ENCODE peak calls at places on chromosome 4, in six cellular contexts. R is GM23248, U is HCT116, F is PC-3, L is neural progenitor cell, S is SK-N-SH. H is an unnamed sample.
A peak's percentile ranks its signal among the peaks of the same experiment; 100 is the strongest.

GRCh38 chr4:10096201-10096975 is 20.2 kb downstream of the WDR1 start:
- DNase-seq in R (peak; percentile 96), U (peak; percentile 76), F (peak; percentile 89), L (no peak), S (no peak), H (peak; percentile 98)

GRCh38 chr4:48910511-48910910 is 3.9 kb upstream of the OCIAD2 start:
- DNase-seq in R (no peak), U (no peak), F (no peak), L (no peak), S (no peak), H (no peak)

GRCh38 chr4:88244056-88244455 is 40.3 kb downstream of the PPM1K start:
- DNase-seq in R (no peak), U (no peak), F (no peak), L (no peak), S (no peak), H (no peak)

GRCh38 chr4:39621582-39621981 is 17.1 kb downstream of the SMIM14 start:
- DNase-seq in R (peak; percentile 90), U (peak; percentile 51), F (peak; percentile 75), L (no peak), S (no peak), H (no peak)

GRCh38 chr4:173211838-173212237 is 43.2 kb downstream of the GALNT7 start:
- DNase-seq in R (peak; percentile 75), U (peak; percentile 73), F (peak; percentile 80), L (no peak), S (no peak), H (peak; percentile 61)

GRCh38 chr4:52837716-52838558 is 24.2 kb upstream of the RASL11B start:
- DNase-seq in R (peak; percentile 83), U (no peak), F (peak; percentile 87), L (no peak), S (no peak), H (no peak)

GRCh38 chr4:58261526-58261925 is 1151.3 kb upstream of the IGFBP7 start:
- DNase-seq in R (no peak), U (no peak), F (no peak), L (no peak), S (no peak), H (no peak)

GRCh38 chr4:10715135-10715534 is 30.6 kb upstream of the CLNK start:
- DNase-seq in R (no peak), U (no peak), F (no peak), L (no peak), S (no peak), H (no peak)

GRCh38 chr4:142222127-142222526 is 585.7 kb downstream of the IL15 start:
- DNase-seq in R (peak; percentile 10), U (no peak), F (peak; percentile 65), L (no peak), S (no peak), H (no peak)

GRCh38 chr4:56469489-56470210 is 2.2 kb downstream of the SRP72 start:
- DNase-seq in R (peak; percentile 24), U (no peak), F (no peak), L (no peak), S (no peak), H (no peak)

GRCh38 chr4:6446538-6447451 is 25.6 kb downstream of the PPP2R2C start:
- DNase-seq in R (no peak), U (no peak), F (no peak), L (peak; percentile 51), S (no peak), H (no peak)

GRCh38 chr4:163701915-163702314 is 207.4 kb downstream of the TMA16 start:
- DNase-seq in R (peak; percentile 5), U (no peak), F (no peak), L (no peak), S (no peak), H (no peak)

GRCh38 chr4:125313497-125313896 is 1.3 kb upstream of the FAT4 start:
- DNase-seq in R (peak; percentile 91), U (peak; percentile 85), F (peak; percentile 88), L (peak; percentile 92), S (peak; percentile 59), H (peak; percentile 80)

GRCh38 chr4:169604131-169604900 is 8.1 kb downstream of the NEK1 start:
- DNase-seq in R (peak; percentile 88), U (no peak), F (peak; percentile 67), L (no peak), S (peak; percentile 65), H (no peak)

GRCh38 chr4:137543650-137544049 is 11.4 kb upstream of the PCDH18 start:
- DNase-seq in R (no peak), U (no peak), F (no peak), L (no peak), S (no peak), H (no peak)

GRCh38 chr4:6984611-6985115 is 58.5 kb upstream of the TADA2B start:
- DNase-seq in R (no peak), U (no peak), F (no peak), L (no peak), S (no peak), H (no peak)

GRCh38 chr4:175470141-175470540 is 341.9 kb downstream of the GPM6A start:
- DNase-seq in R (peak; percentile 36), U (no peak), F (peak; percentile 64), L (no peak), S (no peak), H (no peak)

GRCh38 chr4:74109116-74109791 is 10.3 kb upstream of the CXCL2 start:
- DNase-seq in R (peak; percentile 97), U (peak; percentile 81), F (peak; percentile 99), L (peak; percentile 28), S (no peak), H (no peak)

GRCh38 chr4:72302981-72303704 is 265.9 kb downstream of the ADAMTS3 start:
- DNase-seq in R (peak; percentile 55), U (peak; percentile 6), F (peak; percentile 80), L (peak; percentile 73), S (peak; percentile 16), H (peak; percentile 43)

GRCh38 chr4:62324215-62324614 is 1124.1 kb downstream of the ADGRL3 start:
- DNase-seq in R (no peak), U (no peak), F (peak; percentile 29), L (no peak), S (no peak), H (no peak)

GRCh38 chr4:56910172-56910967 is 2.7 kb downstream of the REST start:
- DNase-seq in R (peak; percentile 7), U (no peak), F (peak; percentile 37), L (peak; percentile 13), S (no peak), H (no peak)

GRCh38 chr4:166277851-166278250 is 404.8 kb downstream of the TLL1 start:
- DNase-seq in R (no peak), U (no peak), F (peak; percentile 28), L (no peak), S (no peak), H (no peak)

GRCh38 chr4:29722253-29722652 is 997.9 kb upstream of the PCDH7 start:
- DNase-seq in R (no peak), U (no peak), F (no peak), L (no peak), S (no peak), H (no peak)

GRCh38 chr4:29717658-29718057 is 1002.5 kb upstream of the PCDH7 start:
- DNase-seq in R (no peak), U (no peak), F (peak; percentile 48), L (no peak), S (no peak), H (no peak)
- TF ChIP-seq EZH2phosphoT487 in R (no peak), U (no peak), F (no peak), L (no peak), S (no peak), H (no peak)

GRCh38 chr4:104494161-104494560 is 533 bp downstream of the CXXC4 start:
- DNase-seq in R (peak; percentile 5), U (no peak), F (no peak), L (peak; percentile 33), S (no peak), H (no peak)

GRCh38 chr4:104491396-104491821 is 3.3 kb downstream of the CXXC4 start:
- DNase-seq in R (peak; percentile 28), U (no peak), F (no peak), L (peak; percentile 85), S (peak; percentile 75), H (no peak)

GRCh38 chr4:104493071-104493831 is 1.4 kb downstream of the CXXC4 start:
- DNase-seq in R (no peak), U (no peak), F (no peak), L (peak; percentile 55), S (peak; percentile 4), H (peak; percentile 34)

GRCh38 chr4:104491826-104492771 is 2.6 kb downstream of the CXXC4 start:
- DNase-seq in R (peak; percentile 3), U (no peak), F (no peak), L (peak; percentile 82), S (peak; percentile 43), H (peak; percentile 82)

GRCh38 chr4:104494822-104495559 is at the start of gene CXXC4:
- DNase-seq in R (peak; percentile 52), U (peak; percentile 23), F (no peak), L (peak; percentile 94), S (peak; percentile 77), H (peak; percentile 88)
- H3K9ac ChIP-seq in R (no peak within 1 kb of the TSS), U (peak within 1 kb of the TSS; percentile 67), F (no peak within 1 kb of the TSS), L (peak within 1 kb of the TSS; percentile 69), S (no peak within 1 kb of the TSS), H (peak within 1 kb of the TSS; percentile 87)

DNA sequence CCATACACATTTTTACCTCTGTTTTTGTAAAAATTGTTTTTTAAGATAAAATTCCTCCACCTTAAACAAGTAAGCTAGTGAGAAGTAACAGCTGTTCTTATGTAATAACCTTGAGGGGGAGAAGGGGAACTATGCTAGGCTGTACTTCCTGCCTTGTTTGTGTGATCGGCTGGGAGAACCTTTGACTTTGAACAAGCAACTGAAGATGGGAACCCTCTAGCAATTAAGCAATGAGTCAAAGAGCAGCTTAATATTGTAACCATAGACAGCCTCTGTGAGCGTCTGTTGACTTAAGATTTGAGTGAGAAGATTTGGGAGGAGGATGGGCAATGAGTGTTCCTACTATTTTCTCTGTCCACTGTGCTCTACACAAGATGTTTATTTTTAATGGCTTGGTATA is 135.1 kb downstream of the SCLT1 start:
- DNase-seq in R (no peak), U (no peak), F (no peak), L (no peak), S (no peak), H (no peak)
- H3K4me2 ChIP-seq in R (no peak overlapping the region), U (no peak overlapping the region), F (no peak overlapping the region), L (no peak overlapping the region), S (no peak overlapping the region), H (no peak overlapping the region)

DNA sequence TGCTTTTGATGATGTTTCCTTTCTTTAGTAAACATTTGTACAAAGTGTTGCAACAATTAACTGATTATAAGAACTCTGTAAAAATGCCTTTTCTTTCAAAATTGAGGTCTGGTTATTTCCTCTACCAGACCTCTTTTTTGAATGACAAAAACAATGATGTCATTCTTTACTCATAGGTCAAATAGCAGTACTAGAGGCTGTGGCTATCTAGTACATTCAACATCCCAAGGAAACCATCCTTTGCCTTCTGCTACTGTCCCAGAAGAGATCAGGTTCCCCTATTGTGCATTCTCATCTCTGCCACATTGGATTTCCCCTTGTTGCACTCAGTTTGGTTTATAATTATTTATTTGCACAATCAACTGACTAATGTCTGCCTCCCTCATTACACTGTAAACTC is 19.1 kb upstream of the MAD2L1 start:
- DNase-seq in R (peak; percentile 29), U (no peak), F (no peak), L (no peak), S (no peak), H (no peak)
- TF ChIP-seq EZH2phosphoT487 in R (no peak), U (no peak), F (no peak), L (no peak), S (no peak), H (no peak)